ENCODE peak calls at places on chromosomes 12 and 14, in six cellular contexts. U, D, M, E, X and C are unnamed samples.

GRCh38 chr14:69043598-69044267 is 64.6 kb upstream of the ACTN1 start:
- DNase-seq in U (no peak), D (no peak), M (no peak), E (peak; percentile 61), X (peak; percentile 27), C (no peak)

GRCh38 chr12:103586132-103586531 is 941 bp upstream of the STAB2 start:
- DNase-seq in U (no peak), D (peak; percentile 64), M (no peak), E (no peak), X (peak; percentile 11), C (no peak)

GRCh38 chr14:71942904-71943694 is 10.9 kb downstream of the RGS6 start:
- DNase-seq in U (no peak), D (no peak), M (no peak), E (no peak), X (no peak), C (no peak)

GRCh38 chr14:63677891-63678379 is 36.3 kb upstream of the WDR89 start:
- DNase-seq in U (peak; percentile 32), D (no peak), M (no peak), E (no peak), X (peak; percentile 73), C (no peak)

GRCh38 chr14:104235686-104236085 is 97.3 kb downstream of the KIF26A start:
- DNase-seq in U (no peak), D (no peak), M (no peak), E (no peak), X (no peak), C (peak; percentile 22)

GRCh38 chr12:52081263-52081733 is 1.8 kb downstream of the SMIM41 start:
- DNase-seq in U (no peak), D (peak; percentile 82), M (peak; percentile 57), E (peak; percentile 33), X (no peak), C (no peak)

GRCh38 chr12:74334770-74335169 is 202.9 kb upstream of the ATXN7L3B start:
- DNase-seq in U (no peak), D (no peak), M (no peak), E (peak; percentile 18), X (peak; percentile 37), C (no peak)

GRCh38 chr14:102353126-102353619 is 9.5 kb downstream of the CINP start:
- DNase-seq in U (no peak), D (no peak), M (no peak), E (no peak), X (no peak), C (no peak)

GRCh38 chr12:6752181-6752930 is 585 bp downstream of the MLF2 start:
- DNase-seq in U (peak; percentile 80), D (peak; percentile 78), M (peak; percentile 82), E (peak; percentile 61), X (peak; percentile 72), C (no peak)

GRCh38 chr12:53932915-53933314 is 5.7 kb upstream of the HOXC13 start:
- DNase-seq in U (no peak), D (no peak), M (no peak), E (no peak), X (no peak), C (no peak)

GRCh38 chr14:102430212-102430908 is 67.6 kb downstream of the TECPR2 start:
- DNase-seq in U (no peak), D (no peak), M (no peak), E (no peak), X (no peak), C (no peak)

GRCh38 chr12:45981075-45981837 is 9.1 kb downstream of the SCAF11 start:
- DNase-seq in U (no peak), D (no peak), M (no peak), E (no peak), X (no peak), C (no peak)

GRCh38 chr14:68335312-68335711 is 457.6 kb downstream of the ZFP36L1 start:
- DNase-seq in U (no peak), D (no peak), M (no peak), E (no peak), X (no peak), C (no peak)

GRCh38 chr14:104066279-104066678 is 19.2 kb upstream of the ASPG start:
- DNase-seq in U (no peak), D (no peak), M (no peak), E (no peak), X (no peak), C (no peak)

GRCh38 chr14:61099221-61099835 is 118.3 kb downstream of the SLC38A6 start:
- DNase-seq in U (no peak), D (no peak), M (no peak), E (peak; percentile 91), X (peak; percentile 50), C (no peak)

GRCh38 chr14:95483843-95484165 is 32.6 kb downstream of the SYNE3 start:
- DNase-seq in U (no peak), D (no peak), M (no peak), E (no peak), X (no peak), C (peak; percentile 29)

GRCh38 chr12:68745376-68745903 is 536 bp upstream of the SLC35E3 start:
- DNase-seq in U (no peak), D (peak; percentile 64), M (no peak), E (peak; percentile 3), X (no peak), C (no peak)

GRCh38 chr14:92294506-92294905 is 28.5 kb upstream of the SLC24A4 start:
- DNase-seq in U (no peak), D (no peak), M (no peak), E (no peak), X (no peak), C (no peak)

GRCh38 chr14:84303140-84303539 is 1226.8 kb upstream of the FLRT2 start:
- DNase-seq in U (no peak), D (no peak), M (no peak), E (no peak), X (no peak), C (no peak)

GRCh38 chr14:78399316-78399889 is 229.2 kb downstream of the NRXN3 start:
- DNase-seq in U (no peak), D (peak; percentile 68), M (no peak), E (peak; percentile 0), X (peak; percentile 31), C (no peak)

GRCh38 chr12:18250313-18250916 is 10.9 kb upstream of the PIK3C2G start:
- DNase-seq in U (peak; percentile 93), D (peak; percentile 79), M (peak; percentile 26), E (peak; percentile 84), X (peak; percentile 93), C (no peak)

GRCh38 chr14:104389326-104390220 is 190.0 kb upstream of the C14orf180 start:
- DNase-seq in U (no peak), D (peak; percentile 61), M (peak; percentile 38), E (no peak), X (no peak), C (peak; percentile 53)

GRCh38 chr14:60482743-60483142 is 3.1 kb downstream of the C14orf39 start:
- DNase-seq in U (no peak), D (no peak), M (no peak), E (no peak), X (no peak), C (no peak)

GRCh38 chr12:24121911-24122310 is 172.4 kb upstream of the SOX5 start:
- DNase-seq in U (no peak), D (no peak), M (no peak), E (no peak), X (no peak), C (no peak)

GRCh38 chr12:47816646-47817271 is 2.9 kb downstream of the HDAC7 start:
- DNase-seq in U (no peak), D (no peak), M (peak; percentile 76), E (no peak), X (peak; percentile 29), C (peak; percentile 79)

GRCh38 chr12:47818382-47818700 is 1.4 kb downstream of the HDAC7 start:
- DNase-seq in U (no peak), D (no peak), M (no peak), E (no peak), X (no peak), C (no peak)

GRCh38 chr12:47818701-47819543 is 781 bp downstream of the HDAC7 start:
- DNase-seq in U (no peak), D (peak; percentile 78), M (peak; percentile 88), E (no peak), X (peak; percentile 71), C (peak; percentile 94)

GRCh38 chr12:47817272-47818006 is 2.3 kb downstream of the HDAC7 start:
- DNase-seq in U (no peak), D (peak; percentile 56), M (no peak), E (no peak), X (peak; percentile 60), C (peak; percentile 62)

DNA sequence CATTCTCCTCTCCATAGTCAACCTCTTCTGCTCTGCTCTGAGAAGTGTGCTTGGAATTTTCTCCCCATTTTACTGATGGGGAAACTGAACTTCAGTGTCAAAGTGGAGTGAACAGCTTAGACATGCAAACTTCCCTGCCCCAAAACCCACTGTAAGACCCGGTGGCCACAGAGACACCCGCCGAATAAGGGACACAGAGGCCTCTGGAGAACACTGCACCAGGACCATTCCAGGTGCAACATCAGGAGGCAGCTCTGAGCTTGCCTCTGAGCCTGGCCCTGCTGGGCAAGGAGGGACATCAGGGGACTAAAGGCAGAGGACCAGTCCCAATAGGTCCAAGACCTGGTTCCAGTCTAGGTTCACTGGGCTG is 1.7 kb downstream of the HDAC7 start:
- DNase-seq in U (no peak), D (no peak), M (no peak), E (no peak), X (no peak), C (peak; percentile 63)
- H3K9ac ChIP-seq in U (peak overlapping the region; percentile 83), D (peak overlapping the region; percentile 97), M (peak overlapping the region; percentile 98), E (no peak overlapping the region), X (peak overlapping the region; percentile 91), C (peak overlapping the region; percentile 93)

DNA sequence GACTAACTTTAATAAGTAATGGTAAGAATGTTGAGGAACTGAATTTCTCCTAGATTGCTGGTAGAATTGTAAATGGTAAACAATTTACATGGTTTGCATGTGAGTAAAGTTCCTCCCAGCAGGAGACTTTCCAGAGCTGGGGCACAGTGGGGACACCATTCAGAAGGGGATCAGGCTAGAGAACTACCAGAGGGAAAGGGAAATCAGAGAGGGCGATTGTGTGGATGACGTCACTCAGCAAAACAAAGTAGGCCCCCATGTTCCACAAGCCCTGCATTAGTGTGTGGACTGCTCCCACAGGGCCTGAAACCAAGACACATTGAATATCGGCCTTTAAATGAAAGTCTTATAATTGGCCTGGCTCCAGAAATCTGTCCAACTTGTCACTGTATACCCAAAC is 9.5 kb downstream of the RNASE11 start:
- DNase-seq in U (peak; percentile 82), D (no peak), M (no peak), E (no peak), X (no peak), C (no peak)
- H3K9ac ChIP-seq in U (no peak overlapping the region), D (no peak overlapping the region), M (no peak overlapping the region), E (no peak overlapping the region), X (no peak overlapping the region), C (no peak overlapping the region)

GRCh38 chr12:48917857-48918537 is 7.3 kb downstream of the FKBP11 start:
- DNase-seq in U (no peak), D (no peak), M (no peak), E (no peak), X (peak; percentile 21), C (no peak)
- H3K9ac ChIP-seq in U (no peak overlapping the region), D (no peak overlapping the region), M (no peak overlapping the region), E (no peak overlapping the region), X (no peak overlapping the region), C (no peak overlapping the region)

DNA sequence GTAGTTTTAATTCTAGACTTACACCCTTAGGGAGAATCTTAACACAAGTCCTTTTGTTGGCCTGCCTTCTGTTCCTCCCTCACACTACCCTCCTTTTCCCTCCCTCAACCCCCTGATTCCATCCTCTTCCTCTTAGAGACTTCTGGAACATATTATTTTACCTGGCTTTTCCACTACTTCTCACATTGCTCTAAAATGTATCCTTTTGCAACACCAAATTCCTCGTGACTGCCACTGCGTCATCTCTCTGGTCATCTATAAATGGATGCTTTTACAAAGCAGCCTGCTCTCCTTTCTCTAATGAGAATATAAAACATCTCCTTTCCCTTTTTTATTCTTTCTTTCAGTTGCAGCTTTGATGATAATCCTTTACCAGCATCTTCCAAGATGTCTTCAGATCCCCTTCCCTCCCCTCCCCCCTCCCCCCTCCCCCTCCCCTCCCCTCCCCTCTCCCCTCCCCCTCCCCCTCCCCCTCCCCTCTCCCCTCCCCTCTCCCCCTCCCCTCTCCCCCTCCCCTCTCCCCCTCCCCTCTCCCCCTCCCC is 93.6 kb downstream of the DIP2B start:
- DNase-seq in U (no peak), D (peak; percentile 65), M (no peak), E (peak; percentile 32), X (no peak), C (no peak)
- H3K9ac ChIP-seq in U (no peak overlapping the region), D (peak overlapping the region; percentile 76), M (peak overlapping the region; percentile 55), E (no peak overlapping the region), X (peak overlapping the region; percentile 27), C (no peak overlapping the region)